ENCODE peak calls at places on chromosomes 6 and 20, in four cellular contexts. S, C, O and K are unnamed samples.

GRCh38 chr6:142944126-142945066 is 580 bp downstream of the HIVEP2 start:
- DNase-seq in S (peak), C (peak), O (peak), K (peak)

GRCh38 chr6:4368649-4369048 is 233.3 kb upstream of the ECI2 start:
- DNase-seq in S (no peak), C (no peak), O (no peak), K (no peak)

GRCh38 chr6:158211273-158212055 is 43.3 kb downstream of the GTF2H5 start:
- DNase-seq in S (no peak), C (no peak), O (no peak), K (no peak)

GRCh38 chr6:115945306-115945705 is 115.4 kb downstream of the FRK start:
- DNase-seq in S (no peak), C (no peak), O (no peak), K (no peak)

GRCh38 chr6:108721308-108721707 is 126.9 kb upstream of the ARMC2 start:
- DNase-seq in S (no peak), C (no peak), O (peak), K (no peak)

GRCh38 chr6:39816744-39817143 is 24.6 kb downstream of the DAAM2 start:
- DNase-seq in S (no peak), C (no peak), O (no peak), K (no peak)

GRCh38 chr6:128124713-128125112 is 223.9 kb upstream of the THEMIS start:
- DNase-seq in S (no peak), C (no peak), O (peak), K (no peak)

GRCh38 chr6:68572525-68572924 is 62.6 kb upstream of the ADGRB3 start:
- DNase-seq in S (peak), C (peak), O (peak), K (peak)

GRCh38 chr6:170099387-170099786 is 191.5 kb downstream of the DLL1 start:
- DNase-seq in S (no peak), C (no peak), O (no peak), K (no peak)

GRCh38 chr6:17705428-17705777 is 1.3 kb downstream of the NUP153 start:
- DNase-seq in S (no peak), C (peak), O (peak), K (peak)

GRCh38 chr6:112040933-112041332 is 13.0 kb upstream of the CCN6 start:
- DNase-seq in S (no peak), C (no peak), O (no peak), K (no peak)

GRCh38 chr6:110590821-110591351 is 114.5 kb upstream of the SLC22A16 start:
- DNase-seq in S (no peak), C (no peak), O (no peak), K (no peak)

GRCh38 chr6:64547594-64548268 is 912.1 kb downstream of the PHF3 start:
- DNase-seq in S (no peak), C (no peak), O (no peak), K (no peak)

GRCh38 chr6:45791600-45792168 is 224.0 kb downstream of the CLIC5 start:
- DNase-seq in S (no peak), C (no peak), O (no peak), K (no peak)

GRCh38 chr6:166637001-166637400 is 9.9 kb upstream of the RPS6KA2 start:
- DNase-seq in S (no peak), C (no peak), O (no peak), K (no peak)

GRCh38 chr6:154478691-154479090 is 31.8 kb downstream of the CNKSR3 start:
- DNase-seq in S (no peak), C (no peak), O (no peak), K (no peak)

GRCh38 chr20:25571817-25572216 is 13.5 kb downstream of the NINL start:
- DNase-seq in S (no peak), C (no peak), O (no peak), K (no peak)

GRCh38 chr20:12063106-12063505 is 145.4 kb downstream of the BTBD3 start:
- DNase-seq in S (no peak), C (no peak), O (no peak), K (no peak)

GRCh38 chr6:17580518-17581048 is 19.5 kb upstream of the FAM8A1 start:
- DNase-seq in S (peak), C (no peak), O (no peak), K (no peak)

GRCh38 chr6:29590218-29590808 is 5.4 kb downstream of the OR2H2 start:
- DNase-seq in S (no peak), C (no peak), O (no peak), K (no peak)

GRCh38 chr20:60966031-60966430 is 286.0 kb upstream of the CDH4 start:
- DNase-seq in S (no peak), C (no peak), O (no peak), K (no peak)

GRCh38 chr6:26611599-26611998 is 14.8 kb downstream of the ABT1 start:
- DNase-seq in S (no peak), C (no peak), O (no peak), K (no peak)

GRCh38 chr6:26604797-26605196 is 8.0 kb downstream of the ABT1 start:
- DNase-seq in S (no peak), C (no peak), O (no peak), K (no peak)

GRCh38 chr6:26604026-26604425 is 7.3 kb downstream of the ABT1 start:
- DNase-seq in S (no peak), C (no peak), O (no peak), K (no peak)

GRCh38 chr6:26609463-26609862 is 12.7 kb downstream of the ABT1 start:
- DNase-seq in S (no peak), C (no peak), O (no peak), K (no peak)

GRCh38 chr6:26607434-26608230 is 10.9 kb downstream of the ABT1 start:
- DNase-seq in S (peak), C (peak), O (peak), K (peak)
- TF ChIP-seq ELF4 in S (no peak), C (no peak), O (no peak), K (no peak)

DNA sequence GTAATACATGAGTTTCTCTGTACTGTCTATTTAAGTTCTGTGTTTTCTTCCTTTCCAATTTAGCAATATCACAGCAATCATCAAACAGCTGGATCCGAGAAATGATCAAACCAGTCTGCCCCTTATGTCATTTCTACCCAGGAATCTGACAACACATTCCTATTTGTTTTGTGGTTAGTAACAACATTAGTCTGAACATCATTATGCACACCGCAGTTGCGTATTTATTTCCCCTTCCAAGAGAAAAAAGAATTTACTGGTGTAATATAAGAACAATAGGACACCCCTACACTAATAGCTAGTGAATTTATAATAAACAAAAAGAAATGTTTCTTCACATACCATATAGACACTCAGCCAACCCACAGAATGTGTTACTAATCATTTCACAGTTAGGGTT is 179.5 kb downstream of the BTBD9 start:
- DNase-seq in S (no peak), C (no peak), O (no peak), K (no peak)
- TF ChIP-seq ELF4 in S (no peak), C (no peak), O (no peak), K (no peak)

DNA sequence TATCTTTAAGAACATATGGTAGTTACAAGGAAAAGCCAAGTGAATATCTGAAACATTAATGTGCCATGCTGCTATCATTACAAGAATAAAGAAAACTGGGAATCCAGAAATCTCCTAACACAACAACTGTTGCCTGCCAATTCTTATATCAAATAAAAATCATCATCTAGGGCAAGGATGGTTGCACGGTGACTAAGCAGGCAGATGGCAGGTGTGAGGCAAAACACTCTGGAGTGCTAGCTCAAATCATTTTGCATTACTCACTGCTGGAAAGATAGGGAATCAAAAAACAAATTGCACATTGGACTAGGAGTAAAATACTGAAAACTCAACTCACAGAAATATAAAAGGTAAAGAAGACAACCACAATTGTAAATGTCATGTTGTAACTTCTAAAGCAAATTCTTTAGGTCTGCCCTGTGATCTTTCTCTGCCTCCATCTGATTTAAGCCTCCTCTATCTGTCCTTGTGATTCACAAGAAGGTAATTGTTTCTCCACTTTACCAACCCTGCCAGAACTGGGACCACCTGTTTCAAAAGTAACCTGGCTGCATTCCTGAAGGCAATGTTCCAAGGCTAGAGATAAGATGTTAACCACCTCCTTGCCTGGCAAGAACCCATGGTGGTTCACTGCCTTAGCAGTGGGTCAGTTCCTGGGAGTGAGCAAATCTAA is 33.0 kb upstream of the LCA5 start:
- DNase-seq in S (peak), C (no peak), O (peak), K (no peak)
- TF ChIP-seq ELF4 in S (no peak), C (no peak), O (no peak), K (no peak)

GRCh38 chr6:558089-558488 is 98.8 kb downstream of the HUS1B start:
- DNase-seq in S (no peak), C (no peak), O (no peak), K (no peak)
- TF ChIP-seq ELF4 in S (no peak), C (no peak), O (no peak), K (no peak)

GRCh38 chr6:26152226-26153101 is 65.2 kb downstream of the HFE start:
- DNase-seq in S (no peak), C (no peak), O (peak), K (no peak)
- TF ChIP-seq ELF4 in S (no peak), C (no peak), O (no peak), K (no peak)

GRCh38 chr6:63319911-63320310 is at the start of gene LGSN:
- DNase-seq in S (no peak), C (no peak), O (no peak), K (no peak)
- TF ChIP-seq ELF4 in S (no peak), C (no peak), O (no peak), K (no peak)